ENCODE peak calls at places on chromosomes 1 and 21, in six cellular contexts. E is mesenchymal stem cell, P is IMR-90, T is neuronal stem cell, Z is H9, F is mesendoderm. U is an unnamed sample.

GRCh38 chr1:55369474-55369873 is 154.3 kb upstream of the USP24 start:
- DNase-seq in Z (no peak), P (peak), T (no peak), E (peak), F (no peak), U (no peak)

GRCh38 chr1:6347641-6348487 is 45.7 kb downstream of the ACOT7 start:
- DNase-seq in P (peak), E (peak), F (peak), T (no peak), Z (peak), U (peak)

GRCh38 chr1:33626801-33627200 is 154.4 kb downstream of the ZSCAN20 start:
- DNase-seq in P (no peak), T (no peak), Z (no peak), E (no peak), F (no peak), U (no peak)

GRCh38 chr1:39892611-39893595 is 8.8 kb downstream of the MYCL start:
- DNase-seq in T (peak), E (peak), Z (peak), P (peak), F (peak), U (no peak)

GRCh38 chr1:6208723-6209660 is 3.1 kb downstream of the RNF207 start:
- DNase-seq in T (peak), E (peak), Z (peak), P (peak), F (peak), U (peak)

GRCh38 chr21:32096411-32096810 is 182.4 kb downstream of the MIS18A start:
- DNase-seq in P (no peak), F (peak), Z (peak), T (peak), E (no peak), U (peak)

GRCh38 chr1:172276120-172276818 is 144.2 kb upstream of the C1orf105 start:
- DNase-seq in T (no peak), P (no peak), Z (no peak), F (no peak), E (no peak), U (no peak)

GRCh38 chr1:224635356-224635755 is 19.2 kb downstream of the CNIH3 start:
- DNase-seq in Z (no peak), F (no peak), T (no peak), E (peak), P (peak), U (no peak)

GRCh38 chr1:193011395-193011794 is 47.8 kb downstream of the UCHL5 start:
- DNase-seq in T (no peak), F (no peak), E (no peak), P (no peak), Z (no peak), U (no peak)

GRCh38 chr1:156601122-156601830 is at the start of gene GPATCH4:
- DNase-seq in P (peak), F (peak), Z (peak), T (peak), E (peak), U (peak)

GRCh38 chr1:7648761-7649384 is 122.2 kb upstream of the VAMP3 start:
- DNase-seq in Z (no peak), T (no peak), P (peak), F (no peak), E (no peak), U (no peak)

GRCh38 chr1:217029311-217030157 is 306.3 kb upstream of the ESRRG start:
- DNase-seq in T (no peak), Z (no peak), F (peak), E (peak), P (peak), U (no peak)

GRCh38 chr1:183039985-183040447 is 16.8 kb downstream of the LAMC1 start:
- DNase-seq in E (peak), Z (no peak), T (no peak), P (peak), F (no peak), U (no peak)

GRCh38 chr1:36408479-36408878 is 10.8 kb upstream of the LSM10 start:
- DNase-seq in Z (no peak), T (no peak), F (no peak), E (peak), P (peak), U (no peak)

GRCh38 chr1:18279713-18280074 is 172.1 kb downstream of the IGSF21 start:
- DNase-seq in F (no peak), T (no peak), E (no peak), P (no peak), Z (no peak), U (no peak)

GRCh38 chr1:85465791-85466134 is 804 bp upstream of the DDAH1 start:
- DNase-seq in E (peak), Z (no peak), F (no peak), P (peak), T (no peak), U (no peak)
- H4K8ac ChIP-seq in E (no peak), Z (no peak), F (no peak), P (peak), T (no peak), U (no peak)

GRCh38 chr21:33155457-33155856 is 74.3 kb upstream of the IFNAR2 start:
- DNase-seq in Z (no peak), P (no peak), T (no peak), F (no peak), E (no peak), U (no peak)
- H2BK5ac ChIP-seq in Z (no peak), P (no peak), T (no peak), F (no peak), E (no peak), U (no peak)

GRCh38 chr1:14943516-14943851 is 210.1 kb upstream of the TMEM51 start:
- DNase-seq in T (no peak), Z (no peak), F (no peak), P (no peak), E (no peak), U (no peak)
- H4K8ac ChIP-seq in T (no peak), Z (no peak), F (no peak), P (peak), E (peak), U (no peak)

GRCh38 chr1:165592945-165593823 is 37.9 kb upstream of the MGST3 start:
- DNase-seq in P (peak), E (peak), F (peak), T (peak), Z (peak), U (peak)

GRCh38 chr1:165595561-165595960 is 35.5 kb upstream of the MGST3 start:
- DNase-seq in E (peak), F (no peak), P (peak), T (no peak), Z (no peak), U (no peak)

GRCh38 chr1:165598676-165599059 is 32.4 kb upstream of the MGST3 start:
- DNase-seq in F (peak), P (no peak), Z (peak), T (no peak), E (no peak), U (no peak)

GRCh38 chr1:165600793-165601192 is 30.2 kb upstream of the MGST3 start:
- DNase-seq in P (no peak), Z (no peak), E (no peak), T (no peak), F (no peak), U (no peak)

GRCh38 chr1:165597883-165598675 is 33.0 kb upstream of the MGST3 start:
- DNase-seq in E (peak), P (peak), Z (peak), T (peak), F (peak), U (peak)
- H2BK5ac ChIP-seq in E (no peak), P (peak), Z (no peak), T (peak), F (peak), U (peak)

DNA sequence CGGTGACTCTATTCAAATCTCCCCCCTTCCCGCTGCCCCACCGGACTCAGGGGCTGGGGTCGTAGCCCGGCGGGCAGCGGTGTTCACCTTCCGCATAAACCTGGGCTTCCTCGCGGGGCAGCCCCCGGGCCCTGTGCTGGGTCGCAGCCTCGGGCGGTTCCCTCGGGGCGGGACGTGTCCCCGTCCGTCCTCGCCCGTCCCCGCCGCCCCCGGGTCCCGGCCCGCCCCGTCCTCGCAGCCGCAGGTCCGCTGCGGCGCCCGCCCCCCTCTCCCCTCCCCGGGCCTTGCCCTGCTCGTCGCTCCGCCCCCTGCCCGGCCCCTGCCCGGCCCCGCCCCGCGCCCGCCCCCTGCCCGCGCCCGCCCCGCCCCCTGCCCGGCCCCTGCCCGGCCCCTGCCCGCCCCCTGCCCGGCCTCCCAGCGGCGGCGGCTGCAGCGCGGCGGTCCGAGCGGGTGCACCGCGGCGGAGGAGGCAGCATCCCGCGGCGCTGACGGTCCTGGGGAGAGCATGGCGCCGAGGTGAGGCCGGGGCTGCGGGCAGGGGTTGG is at the start of gene COL18A1:
- DNase-seq in Z (peak), F (peak), E (peak), T (peak), P (peak), U (peak)
- H4K8ac ChIP-seq in Z (no peak), F (peak), E (peak), T (peak), P (peak), U (peak)

GRCh38 chr1:177341773-177342172 is 171.0 kb downstream of the BRINP2 start:
- DNase-seq in F (no peak), Z (no peak), E (no peak), T (no peak), P (no peak), U (no peak)

GRCh38 chr1:177340601-177341067 is 169.9 kb downstream of the BRINP2 start:
- DNase-seq in E (no peak), P (no peak), T (no peak), Z (no peak), F (no peak), U (no peak)

GRCh38 chr1:177346960-177347359 is 176.2 kb downstream of the BRINP2 start:
- DNase-seq in F (no peak), E (no peak), Z (no peak), T (no peak), P (no peak), U (no peak)

GRCh38 chr1:177338376-177338775 is 167.6 kb downstream of the BRINP2 start:
- DNase-seq in Z (no peak), T (no peak), E (no peak), F (no peak), P (no peak), U (no peak)

GRCh38 chr1:177343445-177343844 is 172.7 kb downstream of the BRINP2 start:
- DNase-seq in F (no peak), Z (no peak), E (peak), P (no peak), T (no peak), U (no peak)
- H2BK5ac ChIP-seq in F (no peak), Z (no peak), E (no peak), P (no peak), T (no peak), U (no peak)

GRCh38 chr1:26163684-26164035 is 4.8 kb downstream of the FAM110D start:
- DNase-seq in T (no peak), E (no peak), Z (no peak), P (no peak), F (no peak), U (no peak)
- H4K8ac ChIP-seq in T (no peak), E (no peak), Z (no peak), P (no peak), F (no peak), U (peak)

DNA sequence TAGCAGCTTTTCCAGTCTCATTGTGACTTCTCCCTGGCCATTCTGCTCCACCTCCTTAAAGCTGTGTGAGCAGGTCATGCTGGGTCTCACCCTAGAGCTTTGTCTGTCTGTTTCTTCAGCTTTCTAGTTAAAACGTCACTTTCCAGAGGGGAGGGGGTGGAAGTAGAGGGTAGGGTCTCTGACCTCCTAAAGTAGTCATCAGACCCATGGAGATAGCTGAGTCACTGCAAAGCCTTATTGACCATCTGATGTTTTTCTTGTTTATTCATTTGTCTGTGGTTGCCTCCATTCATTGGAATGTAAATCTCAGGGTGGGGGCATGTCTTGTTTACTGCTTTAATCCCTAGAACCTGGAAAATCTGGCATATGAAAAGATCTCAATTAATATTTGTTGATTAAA is 52.7 kb downstream of the ELF3 start:
- DNase-seq in E (peak), T (peak), P (peak), F (peak), Z (peak), U (no peak)
- H2BK5ac ChIP-seq in E (peak), T (no peak), P (no peak), F (no peak), Z (no peak), U (no peak)

GRCh38 chr1:203327684-203328457 is 22.6 kb downstream of the BTG2 start:
- DNase-seq in Z (no peak), P (peak), F (peak), T (peak), E (peak), U (no peak)
- H4K8ac ChIP-seq in Z (no peak), P (no peak), F (no peak), T (no peak), E (peak), U (peak)